ENCODE peak calls at places on chromosomes 13 and 19, in five cellular contexts. K is transverse colon, R is stomach, A is suprapubic skin, T is A549. C is an unnamed sample.
A peak's percentile ranks its signal among the peaks of the same experiment; 100 is the strongest.

GRCh38 chr13:23788459-23788858 is 100.7 kb downstream of the MIPEP start:
- DNase-seq in K (no peak), R (no peak), A (no peak), T (no peak), C (no peak)

GRCh38 chr19:2552859-2553258 is 76.9 kb downstream of the GADD45B start:
- DNase-seq in K (peak; percentile 35), R (no peak), A (no peak), T (no peak), C (no peak)

GRCh38 chr19:35716735-35716984 is 1.1 kb upstream of the KMT2B start:
- DNase-seq in K (no peak), R (no peak), A (no peak), T (no peak), C (no peak)

GRCh38 chr19:48218964-48219363 is 36.7 kb downstream of the CARD8 start:
- DNase-seq in K (no peak), R (no peak), A (no peak), T (no peak), C (no peak)

GRCh38 chr13:47610687-47611086 is 390.4 kb downstream of the SUCLA2 start:
- DNase-seq in K (no peak), R (no peak), A (no peak), T (no peak), C (no peak)

GRCh38 chr13:94858856-94859811 is 146.8 kb upstream of the SOX21 start:
- DNase-seq in K (peak; percentile 30), R (peak; percentile 35), A (peak; percentile 81), T (no peak), C (peak; percentile 82)

GRCh38 chr13:35549481-35549880 is 73.0 kb upstream of the MAB21L1 start:
- DNase-seq in K (no peak), R (no peak), A (no peak), T (peak; percentile 0), C (no peak)

GRCh38 chr13:40681341-40682051 is 15.1 kb upstream of the FOXO1 start:
- DNase-seq in K (no peak), R (no peak), A (no peak), T (no peak), C (no peak)

GRCh38 chr19:2609389-2610116 is 92.9 kb downstream of the GNG7 start:
- DNase-seq in K (no peak), R (no peak), A (no peak), T (no peak), C (no peak)

GRCh38 chr13:77533875-77534788 is 1.4 kb upstream of the SCEL start:
- DNase-seq in K (no peak), R (no peak), A (no peak), T (no peak), C (no peak)

GRCh38 chr13:58953638-58954037 is 1210.1 kb downstream of the DIAPH3 start:
- DNase-seq in K (no peak), R (no peak), A (no peak), T (no peak), C (no peak)

GRCh38 chr19:17450264-17451075 is 2.0 kb upstream of the TMEM221 start:
- DNase-seq in K (no peak), R (no peak), A (no peak), T (no peak), C (no peak)

GRCh38 chr19:3804429-3804828 is 18.2 kb upstream of the MATK start:
- DNase-seq in K (no peak), R (no peak), A (no peak), T (no peak), C (no peak)

GRCh38 chr19:3801412-3802096 is 15.4 kb upstream of the MATK start:
- DNase-seq in K (peak; percentile 37), R (peak; percentile 44), A (no peak), T (no peak), C (no peak)

GRCh38 chr19:3803114-3803888 is 17.1 kb upstream of the MATK start:
- DNase-seq in K (no peak), R (no peak), A (no peak), T (no peak), C (no peak)

GRCh38 chr19:3805859-3806258 is 19.7 kb upstream of the MATK start:
- DNase-seq in K (no peak), R (no peak), A (no peak), T (no peak), C (no peak)

GRCh38 chr19:3803986-3804385 is 17.8 kb upstream of the MATK start:
- DNase-seq in K (no peak), R (no peak), A (no peak), T (no peak), C (no peak)
- TF ChIP-seq POLR2A in K (no peak), R (no peak), A (no peak), T (no peak), C (no peak)

DNA sequence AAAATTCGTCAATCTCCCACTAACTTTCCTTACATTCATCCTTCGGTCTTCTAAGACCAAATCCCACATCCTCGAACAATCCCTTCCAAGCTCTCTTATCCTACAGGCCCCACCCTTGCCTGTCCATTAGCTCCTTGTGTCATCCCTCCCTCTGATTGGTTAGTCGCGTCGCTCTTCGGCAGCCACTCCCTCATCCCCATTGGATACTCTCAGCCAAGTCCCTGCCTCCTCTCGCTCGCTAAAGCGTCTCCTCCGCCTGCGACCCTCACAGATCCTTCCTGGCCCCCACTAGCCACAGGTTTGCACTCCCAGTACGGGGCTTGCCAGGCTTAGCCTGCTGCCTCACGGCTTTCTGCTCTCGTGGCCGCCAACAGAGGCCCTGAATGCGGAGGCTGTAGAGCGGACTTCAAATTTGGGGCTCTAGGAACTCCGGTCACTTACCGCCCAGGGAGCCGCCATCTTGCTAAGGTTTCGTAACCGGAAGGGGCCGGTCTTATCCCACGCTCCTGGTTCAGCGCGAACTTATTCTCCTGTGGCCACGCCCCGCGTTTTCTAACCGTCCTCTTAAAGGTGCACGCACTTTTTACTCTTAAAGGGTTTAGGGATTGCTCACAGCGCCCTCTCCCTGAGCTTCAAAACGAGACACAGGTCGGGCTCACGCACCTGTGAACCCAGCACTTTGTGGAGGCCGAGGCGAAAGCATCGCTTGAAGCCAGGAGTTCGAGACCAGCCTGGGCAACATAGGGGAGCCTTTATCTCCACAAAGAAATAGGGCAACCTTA is at the start of gene DMAC2:
- DNase-seq in K (peak; percentile 99), R (peak; percentile 99), A (peak; percentile 99), T (peak; percentile 100), C (peak; percentile 97)
- TF ChIP-seq EP300 in K (no peak), R (no peak), A (no peak), T (no peak), C (peak; percentile 17)

GRCh38 chr19:9792191-9793050 is 23.9 kb upstream of the ZNF846 start:
- DNase-seq in K (peak; percentile 97), R (peak; percentile 96), A (peak; percentile 98), T (peak; percentile 59), C (peak; percentile 95)
- TF ChIP-seq POLR2A in K (no peak), R (no peak), A (no peak), T (no peak), C (peak; percentile 40)

GRCh38 chr19:3936506-3937442 is 3.9 kb downstream of the NMRK2 start:
- DNase-seq in K (no peak), R (no peak), A (no peak), T (no peak), C (no peak)
- TF ChIP-seq EP300 in K (no peak), R (no peak), A (no peak), T (no peak), C (no peak)

GRCh38 chr19:57279418-57280164 is 694 bp upstream of the ZNF460 start:
- DNase-seq in K (peak; percentile 91), R (peak; percentile 88), A (peak; percentile 93), T (peak; percentile 97), C (peak; percentile 90)
- TF ChIP-seq POLR2A in K (no peak), R (peak; percentile 33), A (peak; percentile 67), T (peak; percentile 46), C (peak; percentile 76)

DNA sequence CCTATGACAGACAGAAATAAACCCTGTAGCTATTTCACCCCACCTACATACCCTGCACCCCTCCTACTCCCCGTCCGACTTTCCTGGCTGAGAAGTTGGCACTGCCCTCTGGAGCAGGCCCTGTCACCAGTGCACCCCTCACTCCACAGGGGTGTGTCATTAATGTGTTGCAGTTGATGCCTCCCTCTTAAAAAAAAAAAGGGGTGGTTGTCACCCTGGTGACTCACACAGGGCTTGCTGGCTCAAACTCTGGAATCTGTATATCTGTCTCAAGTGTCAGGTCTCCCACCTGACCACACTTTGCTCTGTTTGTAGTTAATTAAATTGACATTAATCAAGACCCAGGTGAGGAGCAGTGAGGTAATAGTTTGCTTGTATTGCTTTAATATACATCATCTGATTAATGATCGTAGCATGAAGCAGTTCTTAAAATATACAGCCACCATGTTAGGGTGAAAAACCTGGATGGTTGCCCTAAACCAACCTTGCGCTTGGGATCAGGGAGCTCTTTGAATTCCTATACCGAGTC is 2.0 kb upstream of the GATAD2A start:
- DNase-seq in K (no peak), R (no peak), A (no peak), T (no peak), C (no peak)
- TF ChIP-seq EP300 in K (no peak), R (no peak), A (no peak), T (no peak), C (no peak)